ENCODE peak calls at places on chromosomes 4 and X, in seven cellular contexts. W, P, Y, M, F, H and R are unnamed samples.

GRCh38 chr4:26916195-26916594 is 55.6 kb downstream of the STIM2 start:
- DNase-seq in H (no peak), Y (no peak), P (no peak), M (no peak), W (no peak), F (peak; percentile 18), R (peak; percentile 40)

GRCh38 chr4:114791976-114792375 is 193.4 kb downstream of the UGT8 start:
- DNase-seq in H (no peak), M (no peak), W (no peak), F (no peak), Y (peak; percentile 3), P (peak; percentile 19), R (no peak)

GRCh38 chr4:7557447-7557846 is 122.7 kb upstream of the PSAPL1 start:
- DNase-seq in Y (no peak), M (no peak), W (no peak), P (peak; percentile 24), H (no peak), F (peak; percentile 82), R (peak; percentile 82)

GRCh38 chr4:85491527-85491926 is 16.6 kb downstream of the ARHGAP24 start:
- DNase-seq in W (no peak), M (no peak), P (no peak), F (no peak), H (no peak), Y (no peak), R (no peak)

GRCh38 chr4:7120341-7120740 is 52.5 kb upstream of the GRPEL1 start:
- DNase-seq in W (peak; percentile 45), H (no peak), F (no peak), M (no peak), Y (no peak), P (no peak), R (peak; percentile 12)

GRCh38 chrX:45801554-45801953 is 600.9 kb upstream of the DIPK2B start:
- DNase-seq in W (no peak), F (peak; percentile 46), M (no peak), P (peak; percentile 67), H (no peak), Y (no peak), R (peak; percentile 34)

GRCh38 chr4:98749206-98749605 is 90.8 kb upstream of the TSPAN5 start:
- DNase-seq in P (no peak), Y (no peak), F (peak; percentile 26), W (no peak), H (no peak), M (no peak), R (no peak)

GRCh38 chrX:48472225-48472624 is 2.2 kb upstream of the SLC38A5 start:
- DNase-seq in F (no peak), P (no peak), Y (no peak), W (no peak), M (no peak), H (no peak), R (no peak)

GRCh38 chrX:31092970-31093638 is 21.3 kb upstream of the FTHL17 start:
- DNase-seq in H (no peak), W (no peak), F (no peak), P (no peak), M (no peak), Y (no peak), R (no peak)

GRCh38 chr4:69749771-69750170 is 10.6 kb downstream of the SULT1B1 start:
- DNase-seq in W (no peak), Y (no peak), P (peak; percentile 95), H (no peak), F (no peak), M (no peak), R (peak; percentile 2)

GRCh38 chr4:164700471-164700870 is 53.5 kb upstream of the SMIM31 start:
- DNase-seq in F (no peak), W (peak; percentile 75), H (peak; percentile 37), Y (peak; percentile 75), M (peak; percentile 44), P (peak; percentile 11), R (no peak)

GRCh38 chrX:46636223-46636622 is 62.7 kb downstream of the CHST7 start:
- DNase-seq in H (no peak), P (no peak), W (no peak), Y (no peak), F (no peak), M (no peak), R (no peak)

GRCh38 chr4:98566491-98567008 is 91.9 kb downstream of the TSPAN5 start:
- DNase-seq in Y (peak; percentile 44), F (peak; percentile 62), M (no peak), W (no peak), P (no peak), H (no peak), R (peak; percentile 50)

GRCh38 chr4:96315815-96316214 is 475.9 kb downstream of the PDHA2 start:
- DNase-seq in M (no peak), Y (no peak), P (no peak), H (no peak), W (no peak), F (peak; percentile 2), R (no peak)

GRCh38 chr4:99323761-99324160 is 2.6 kb upstream of the ADH1B start:
- DNase-seq in Y (no peak), P (no peak), F (no peak), W (no peak), M (no peak), H (no peak), R (peak; percentile 46)

GRCh38 chr4:54659213-54660144 is 1.7 kb downstream of the KIT start:
- DNase-seq in F (peak; percentile 28), M (no peak), H (peak; percentile 37), W (no peak), Y (peak; percentile 28), P (no peak), R (peak; percentile 30)

GRCh38 chr4:138235419-138235952 is 6.7 kb downstream of the SLC7A11 start:
- DNase-seq in P (peak; percentile 20), H (no peak), Y (peak; percentile 82), F (peak; percentile 95), M (no peak), W (no peak), R (peak; percentile 97)

GRCh38 chr4:3136454-3136853 is 62.0 kb downstream of the HTT start:
- DNase-seq in P (peak; percentile 43), Y (no peak), F (peak; percentile 33), M (no peak), H (no peak), W (no peak), R (peak; percentile 21)

GRCh38 chr4:6594826-6595355 is 19.9 kb downstream of the MAN2B2 start:
- DNase-seq in Y (no peak), M (no peak), W (no peak), F (no peak), H (no peak), P (no peak), R (peak; percentile 43)

GRCh38 chr4:121217385-121217784 is 53.3 kb upstream of the TNIP3 start:
- DNase-seq in M (no peak), Y (no peak), F (peak; percentile 69), H (no peak), W (no peak), P (peak; percentile 83), R (peak; percentile 46)

GRCh38 chr4:150849016-150849415 is 166.1 kb downstream of the LRBA start:
- DNase-seq in Y (peak; percentile 70), H (no peak), F (no peak), P (peak; percentile 38), W (no peak), M (no peak), R (no peak)

GRCh38 chrX:110302975-110303374 is 14.9 kb downstream of the AMMECR1 start:
- DNase-seq in W (no peak), F (no peak), Y (no peak), H (no peak), P (no peak), M (no peak), R (no peak)

GRCh38 chrX:115357316-115357715 is 67.8 kb downstream of the LUZP4 start:
- DNase-seq in W (no peak), P (no peak), Y (no peak), H (no peak), M (no peak), F (no peak), R (peak; percentile 19)

GRCh38 chr4:46505131-46505530 is 115.2 kb upstream of the GABRA2 start:
- DNase-seq in F (no peak), W (no peak), P (no peak), M (no peak), H (no peak), Y (peak; percentile 9), R (no peak)

GRCh38 chr4:128427832-128428366 is 140.3 kb upstream of the PGRMC2 start:
- DNase-seq in M (no peak), H (no peak), Y (peak; percentile 26), P (peak; percentile 96), F (peak; percentile 41), W (no peak), R (peak; percentile 68)

GRCh38 chr4:99458911-99459447 is 23.8 kb upstream of the ADH7 start:
- DNase-seq in M (no peak), Y (peak; percentile 39), W (no peak), P (peak; percentile 95), H (no peak), F (no peak), R (peak; percentile 4)

GRCh38 chrX:19889582-19890342 is 2.4 kb upstream of the SH3KBP1 start:
- DNase-seq in Y (no peak), F (peak; percentile 73), W (no peak), M (no peak), H (no peak), P (peak; percentile 92), R (peak; percentile 83)

GRCh38 chr4:6194458-6195195 is 5.7 kb downstream of the JAKMIP1 start:
- DNase-seq in Y (no peak), F (no peak), W (no peak), M (no peak), P (no peak), H (no peak), R (no peak)

GRCh38 chr4:128863314-128864075 is 54.0 kb downstream of the JADE1 start:
- DNase-seq in Y (peak; percentile 91), W (peak; percentile 88), M (peak; percentile 57), H (peak; percentile 85), F (peak; percentile 84), P (peak; percentile 90), R (peak; percentile 80)

GRCh38 chrX:130340271-130340670 is 552 bp downstream of the SLC25A14 start:
- DNase-seq in P (no peak), H (peak; percentile 0), F (peak; percentile 0), Y (no peak), M (no peak), W (no peak), R (no peak)

GRCh38 chrX:138298268-138298667 is 413.2 kb downstream of the FGF13 start:
- DNase-seq in Y (no peak), W (no peak), F (no peak), P (no peak), H (no peak), M (no peak), R (no peak)
- H2AK5ac ChIP-seq in Y (no peak overlapping the region), W (no peak overlapping the region), F (no peak overlapping the region), P (no peak overlapping the region), H (no peak overlapping the region), M (no peak overlapping the region), R (no peak overlapping the region)

GRCh38 chr4:48997962-48998361 is 11.9 kb downstream of the CWH43 start:
- DNase-seq in P (no peak), Y (no peak), M (no peak), F (no peak), H (no peak), W (no peak), R (no peak)
- H2AK5ac ChIP-seq in P (no peak overlapping the region), Y (no peak overlapping the region), M (no peak overlapping the region), F (no peak overlapping the region), H (no peak overlapping the region), W (no peak overlapping the region), R (no peak overlapping the region)

GRCh38 chr4:104465201-104465600 is 29.5 kb downstream of the CXXC4 start:
- DNase-seq in Y (no peak), P (no peak), H (no peak), F (no peak), W (no peak), M (no peak), R (no peak)
- H2AK5ac ChIP-seq in Y (no peak overlapping the region), P (no peak overlapping the region), H (no peak overlapping the region), F (no peak overlapping the region), W (no peak overlapping the region), M (no peak overlapping the region), R (no peak overlapping the region)

GRCh38 chr4:73392936-73393335 is 11.2 kb upstream of the ALB start:
- DNase-seq in H (no peak), M (no peak), F (no peak), W (no peak), P (peak; percentile 70), Y (no peak), R (no peak)
- H2AK5ac ChIP-seq in H (no peak overlapping the region), M (no peak overlapping the region), F (no peak overlapping the region), W (no peak overlapping the region), P (no peak overlapping the region), Y (no peak overlapping the region), R (no peak overlapping the region)